ENCODE peak calls at places on chromosome 12, in six cellular contexts. W is endothelial cell, C is HepG2, N is activated B cell treated with CpG ODN at 0.5 μM for 24 hours, T is Caco-2, J is fibroblast of mammary gland. I is an unnamed sample.

GRCh38 chr12:48924617-48925217 is 575 bp downstream of the FKBP11 start:
- DNase-seq in T (peak), C (no peak), N (peak), J (peak), W (peak), I (peak)

GRCh38 chr12:68223067-68223747 is 2.4 kb downstream of the IL26 start:
- DNase-seq in T (peak), W (peak), C (peak), N (peak), J (peak), I (peak)

GRCh38 chr12:96471368-96472040 is 17.9 kb upstream of the CFAP54 start:
- DNase-seq in W (no peak), J (peak), T (no peak), N (no peak), C (no peak), I (no peak)

GRCh38 chr12:108560752-108561719 is at the start of gene SART3:
- DNase-seq in N (peak), W (peak), J (peak), T (peak), C (peak), I (peak)

GRCh38 chr12:71092290-71092689 is 65.5 kb downstream of the TSPAN8 start:
- DNase-seq in N (no peak), C (no peak), W (no peak), T (no peak), J (peak), I (peak)

GRCh38 chr12:124910561-124911478 is 3.6 kb downstream of the UBC start:
- DNase-seq in J (peak), T (no peak), N (no peak), C (no peak), W (no peak), I (no peak)

GRCh38 chr12:61213646-61214045 is 1046.6 kb upstream of the USP15 start:
- DNase-seq in W (no peak), J (no peak), N (no peak), C (no peak), T (no peak), I (peak)

GRCh38 chr12:94089891-94090290 is 58.5 kb upstream of the PLXNC1 start:
- DNase-seq in J (peak), N (no peak), T (no peak), C (no peak), W (no peak), I (no peak)

GRCh38 chr12:124466200-124467128 is 100.9 kb downstream of the NCOR2 start:
- DNase-seq in W (no peak), T (no peak), J (peak), N (peak), C (no peak), I (no peak)

GRCh38 chr12:107057071-107057834 is 36.1 kb downstream of the CRY1 start:
- DNase-seq in J (peak), W (no peak), N (no peak), T (no peak), C (no peak), I (no peak)

GRCh38 chr12:9750276-9751203 is 10.2 kb downstream of the CD69 start:
- DNase-seq in N (no peak), J (peak), C (peak), W (peak), T (no peak), I (peak)

GRCh38 chr12:33439587-33440011 is at the start of gene SYT10:
- DNase-seq in J (no peak), T (no peak), N (no peak), C (no peak), W (peak), I (peak)

GRCh38 chr12:26126340-26127284 is 1.8 kb upstream of the BHLHE41 start:
- DNase-seq in T (peak), W (peak), N (peak), J (peak), C (peak), I (peak)

GRCh38 chr12:116924558-116925453 is 14.1 kb downstream of the FBXW8 start:
- DNase-seq in W (no peak), C (peak), T (no peak), J (peak), N (no peak), I (peak)

GRCh38 chr12:120698677-120699076 is 11.6 kb upstream of the UNC119B start:
- DNase-seq in W (no peak), C (no peak), T (no peak), N (no peak), J (no peak), I (no peak)

GRCh38 chr12:26629864-26630263 is 203.1 kb downstream of the ITPR2 start:
- DNase-seq in C (no peak), J (peak), W (no peak), T (no peak), N (no peak), I (no peak)

GRCh38 chr12:77108707-77109106 is 43.3 kb upstream of the E2F7 start:
- DNase-seq in T (no peak), C (no peak), N (no peak), J (no peak), W (no peak), I (no peak)

GRCh38 chr12:55492078-55492477 is at the start of gene OR6C68:
- DNase-seq in C (no peak), J (no peak), T (no peak), W (no peak), N (no peak), I (no peak)

GRCh38 chr12:49909826-49910225 is 6.1 kb upstream of the FAIM2 start:
- DNase-seq in C (peak), W (no peak), T (peak), N (no peak), J (peak), I (peak)

GRCh38 chr12:57581802-57582201 is 9.2 kb upstream of the PIP4K2C start:
- DNase-seq in C (no peak), T (peak), W (no peak), N (no peak), J (no peak), I (no peak)

GRCh38 chr12:114858388-114859146 is 174.6 kb upstream of the TBX3 start:
- DNase-seq in W (no peak), N (no peak), C (peak), J (no peak), T (peak), I (no peak)

DNA sequence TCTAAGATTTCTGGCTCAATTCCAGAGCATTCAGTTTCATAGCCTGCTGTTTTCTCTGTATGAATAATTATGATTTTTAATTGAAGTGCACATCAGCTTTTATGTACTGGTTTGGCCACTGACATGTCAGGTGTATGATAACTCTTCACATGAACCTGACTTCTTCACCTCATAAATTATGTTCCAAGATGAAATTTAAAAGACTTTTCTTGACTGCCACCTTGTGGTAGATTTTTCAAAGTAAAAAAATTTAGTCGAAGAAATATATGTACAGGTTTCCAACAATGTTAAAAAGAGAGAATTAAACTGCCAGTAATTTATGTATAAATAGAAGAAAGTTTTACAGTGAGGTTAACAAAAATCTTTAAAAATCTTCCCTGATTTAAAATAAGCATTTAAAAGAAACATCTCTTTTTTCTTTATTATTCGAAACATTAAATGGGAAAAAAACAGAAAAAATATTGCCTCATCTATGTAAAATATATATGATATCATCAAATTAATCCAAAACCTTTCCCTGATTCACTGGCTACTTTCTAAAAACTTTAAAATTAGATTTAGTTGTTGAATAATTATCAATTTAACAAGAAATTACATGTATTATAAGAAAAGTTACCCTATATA is 124.9 kb upstream of the ATXN7L3B start:
- DNase-seq in W (no peak), N (no peak), T (no peak), J (peak), C (peak), I (no peak)
- TF ChIP-seq CTCF in W (peak), N (no peak), T (peak), J (peak), C (no peak), I (no peak)

GRCh38 chr12:113645183-113645582 is 173.5 kb upstream of the LHX5 start:
- DNase-seq in T (no peak), W (no peak), C (no peak), J (no peak), N (no peak), I (no peak)

GRCh38 chr12:113649256-113649830 is 177.7 kb upstream of the LHX5 start:
- DNase-seq in W (no peak), J (no peak), T (no peak), C (no peak), N (no peak), I (no peak)

GRCh38 chr12:113650476-113650875 is 178.8 kb upstream of the LHX5 start:
- DNase-seq in J (no peak), C (no peak), T (peak), W (no peak), N (no peak), I (no peak)

GRCh38 chr12:113643575-113643974 is 171.9 kb upstream of the LHX5 start:
- DNase-seq in T (no peak), C (no peak), N (no peak), W (no peak), J (no peak), I (no peak)

GRCh38 chr12:113647048-113647447 is 175.4 kb upstream of the LHX5 start:
- DNase-seq in W (peak), C (peak), T (no peak), N (no peak), J (no peak), I (peak)
- TF ChIP-seq CTCF in W (peak), C (peak), T (no peak), N (no peak), J (no peak), I (peak)

GRCh38 chr12:105220150-105220928 is 15.6 kb downstream of the APPL2 start:
- DNase-seq in J (no peak), N (no peak), C (no peak), W (no peak), T (no peak), I (no peak)
- TF ChIP-seq CTCF in J (no peak), N (no peak), C (no peak), W (no peak), T (no peak), I (no peak)

GRCh38 chr12:4762773-4763172 is 42.6 kb downstream of the GALNT8 start:
- DNase-seq in N (no peak), W (no peak), J (no peak), T (no peak), C (no peak), I (no peak)

GRCh38 chr12:4767181-4767580 is 47.0 kb downstream of the GALNT8 start:
- DNase-seq in J (no peak), C (no peak), W (no peak), N (no peak), T (no peak), I (no peak)

GRCh38 chr12:4769073-4769472 is 48.9 kb downstream of the GALNT8 start:
- DNase-seq in T (no peak), N (no peak), W (no peak), J (no peak), C (no peak), I (no peak)

GRCh38 chr12:4763549-4763948 is 43.3 kb downstream of the GALNT8 start:
- DNase-seq in N (no peak), W (peak), J (peak), C (peak), T (no peak), I (peak)

DNA sequence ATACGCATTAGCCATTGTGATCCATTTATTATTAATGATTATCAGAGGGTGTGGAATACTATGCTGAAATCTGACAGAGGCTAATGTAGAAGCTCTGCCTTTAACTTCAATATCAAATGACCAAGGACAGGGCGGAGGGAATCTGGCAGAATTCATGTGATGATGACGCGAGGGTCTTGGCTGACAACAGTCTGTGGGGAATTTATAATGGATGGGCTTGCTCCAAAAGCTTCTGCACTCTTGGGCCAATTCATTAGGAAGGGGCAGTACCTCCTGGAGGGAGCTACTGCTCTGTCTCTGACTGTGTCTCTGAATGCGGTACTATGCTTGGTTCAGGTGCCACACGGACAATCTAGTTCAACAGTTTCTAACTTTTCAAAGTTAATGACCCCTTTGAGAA is 46.2 kb downstream of the GALNT8 start:
- DNase-seq in C (no peak), T (no peak), N (no peak), J (no peak), W (no peak), I (no peak)
- TF ChIP-seq CTCF in C (no peak), T (no peak), N (no peak), J (no peak), W (no peak), I (no peak)

GRCh38 chr12:69779928-69780327 is 41.3 kb downstream of the RAB3IP start:
- DNase-seq in W (peak), J (peak), T (no peak), C (no peak), N (no peak), I (peak)
- TF ChIP-seq CTCF in W (no peak), J (peak), T (no peak), C (peak), N (no peak), I (peak)

GRCh38 chr12:24592048-24592447 is 356.9 kb downstream of the BCAT1 start:
- DNase-seq in T (no peak), W (no peak), C (no peak), N (no peak), J (no peak), I (no peak)

GRCh38 chr12:24591079-24591626 is 357.7 kb downstream of the BCAT1 start:
- DNase-seq in W (no peak), J (no peak), C (no peak), N (no peak), T (no peak), I (no peak)

GRCh38 chr12:24596768-24597388 is 352.0 kb downstream of the BCAT1 start:
- DNase-seq in T (no peak), W (no peak), N (no peak), C (peak), J (peak), I (no peak)

GRCh38 chr12:24599737-24600136 is 349.2 kb downstream of the BCAT1 start:
- DNase-seq in T (no peak), J (no peak), C (no peak), N (no peak), W (no peak), I (no peak)

DNA sequence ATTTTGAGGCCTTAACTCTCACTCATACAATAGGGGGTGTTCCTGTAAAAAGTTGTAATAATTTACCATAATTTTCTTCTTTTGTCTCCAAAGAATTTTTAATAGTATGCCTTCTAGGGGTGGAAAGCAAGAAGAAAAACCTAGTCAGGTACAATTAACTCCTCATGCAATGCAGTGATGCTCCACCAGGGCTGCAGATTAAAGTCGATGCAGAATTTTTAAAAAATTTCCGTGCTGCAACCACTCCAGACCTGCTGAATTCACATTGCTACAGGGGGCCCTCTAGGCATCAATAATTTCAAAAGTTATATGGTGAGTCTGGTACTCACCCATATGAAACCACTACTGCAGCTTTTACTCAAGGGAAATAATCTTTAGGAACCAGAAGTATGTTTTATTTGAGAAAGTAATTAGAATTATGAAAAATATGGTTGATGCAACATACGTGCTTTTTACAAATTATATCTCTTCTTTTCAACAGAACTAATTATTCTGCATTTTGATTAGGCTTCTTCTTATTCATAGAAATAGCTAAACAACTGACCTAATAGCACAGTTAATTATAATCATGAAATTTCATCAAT is 353.2 kb downstream of the BCAT1 start:
- DNase-seq in J (peak), N (no peak), C (peak), W (peak), T (no peak), I (peak)
- TF ChIP-seq CTCF in J (peak), N (no peak), C (no peak), W (peak), T (peak), I (no peak)